ENCODE peak calls at places on chromosomes 13 and 19, in nine cellular contexts. C is upper lobe of right lung, H is body of pancreas, G is tibial nerve, Y is left ventricle myocardium inferior, M is sigmoid colon, E is breast epithelium, Q is adrenal gland, N is heart left ventricle. F is an unnamed sample.

GRCh38 chr13:98959299-98959698 is 18.6 kb downstream of the DOCK9 start:
- DNase-seq in C (no peak), H (no peak), G (no peak), Y (no peak), M (no peak), E (no peak), Q (no peak), N (no peak), F (peak; percentile 53)

GRCh38 chr19:5049561-5049960 is 80.6 kb downstream of the KDM4B start:
- DNase-seq in C (no peak), H (no peak), G (no peak), Y (no peak), M (no peak), E (no peak), Q (no peak), N (no peak), F (no peak)

GRCh38 chr13:67416047-67416925 is 186.2 kb upstream of the PCDH9 start:
- DNase-seq in C (peak; percentile 72), H (peak; percentile 16), G (no peak), Y (no peak), M (no peak), E (no peak), Q (no peak), N (no peak), F (peak; percentile 59)

GRCh38 chr19:3683866-3684816 is 16.1 kb downstream of the PIP5K1C start:
- DNase-seq in C (no peak), H (no peak), G (no peak), Y (no peak), M (no peak), E (no peak), Q (no peak), N (no peak), F (no peak)

GRCh38 chr19:41023193-41023592 is 32.1 kb downstream of the CYP2B6 start:
- DNase-seq in C (no peak), H (no peak), G (no peak), Y (no peak), M (no peak), E (no peak), Q (no peak), N (no peak), F (peak; percentile 74)

GRCh38 chr19:44634785-44635184 is 8.9 kb upstream of the PVR start:
- DNase-seq in C (no peak), H (no peak), G (no peak), Y (no peak), M (no peak), E (no peak), Q (no peak), N (no peak), F (no peak)

GRCh38 chr13:99028890-99029289 is 51.0 kb upstream of the DOCK9 start:
- DNase-seq in C (no peak), H (no peak), G (no peak), Y (no peak), M (no peak), E (no peak), Q (no peak), N (no peak), F (peak; percentile 82)

GRCh38 chr19:46404884-46405658 is 8.3 kb downstream of the CCDC8 start:
- DNase-seq in C (no peak), H (peak; percentile 45), G (no peak), Y (no peak), M (no peak), E (peak; percentile 53), Q (no peak), N (no peak), F (no peak)

GRCh38 chr13:91313103-91313502 is 34.4 kb upstream of the MIR17HG start:
- DNase-seq in C (no peak), H (no peak), G (no peak), Y (no peak), M (no peak), E (no peak), Q (no peak), N (no peak), F (no peak)

GRCh38 chr13:37485766-37486165 is 112.8 kb downstream of the POSTN start:
- DNase-seq in C (no peak), H (no peak), G (no peak), Y (no peak), M (no peak), E (no peak), Q (no peak), N (no peak), F (no peak)

GRCh38 chr19:5038631-5039271 is 69.8 kb downstream of the KDM4B start:
- DNase-seq in C (no peak), H (no peak), G (no peak), Y (no peak), M (no peak), E (no peak), Q (no peak), N (no peak), F (peak; percentile 47)

GRCh38 chr13:102812616-102813287 is 13.8 kb downstream of the BIVM start:
- DNase-seq in C (no peak), H (no peak), G (no peak), Y (no peak), M (no peak), E (no peak), Q (no peak), N (no peak), F (no peak)

GRCh38 chr19:34489175-34489574 is 7.6 kb downstream of the WTIP start:
- DNase-seq in C (peak; percentile 69), H (no peak), G (no peak), Y (no peak), M (no peak), E (no peak), Q (no peak), N (no peak), F (no peak)

GRCh38 chr19:14345364-14345763 is 35.9 kb upstream of the ADGRE5 start:
- DNase-seq in C (no peak), H (no peak), G (no peak), Y (no peak), M (no peak), E (no peak), Q (no peak), N (no peak), F (no peak)

GRCh38 chr19:13152356-13152853 is 2.2 kb downstream of the IER2 start:
- DNase-seq in C (no peak), H (no peak), G (no peak), Y (no peak), M (no peak), E (no peak), Q (no peak), N (no peak), F (no peak)
- TF ChIP-seq CTCF in C (no peak), H (no peak), G (no peak), Y (no peak), M (no peak), E (no peak), Q (no peak), N (no peak), F (no peak)

GRCh38 chr19:43527860-43528622 is 1.0 kb upstream of the ETHE1 start:
- DNase-seq in C (no peak), H (peak; percentile 18), G (peak; percentile 24), Y (no peak), M (peak; percentile 80), E (peak; percentile 45), Q (peak; percentile 60), N (no peak), F (no peak)
- H3K27ac ChIP-seq in C (peak overlapping the region; percentile 90), H (no peak overlapping the region), G (peak overlapping the region; percentile 92), Y (peak overlapping the region; percentile 91), M (peak overlapping the region; percentile 88), E (peak overlapping the region; percentile 95), Q (peak overlapping the region; percentile 84), N (no peak overlapping the region), F (no peak overlapping the region)

GRCh38 chr19:12141405-12141736 is 1.2 kb upstream of the ZNF20 start:
- DNase-seq in C (no peak), H (no peak), G (no peak), Y (no peak), M (no peak), E (no peak), Q (no peak), N (no peak), F (no peak)

GRCh38 chr19:12139309-12139708 is 841 bp downstream of the ZNF20 start:
- DNase-seq in C (no peak), H (no peak), G (no peak), Y (no peak), M (no peak), E (no peak), Q (no peak), N (no peak), F (no peak)

GRCh38 chr19:12139885-12140544 is at the start of gene ZNF20:
- DNase-seq in C (peak; percentile 98), H (peak; percentile 98), G (peak; percentile 95), Y (peak; percentile 96), M (peak; percentile 97), E (peak; percentile 96), Q (peak; percentile 98), N (peak; percentile 96), F (peak; percentile 98)

GRCh38 chr19:12137541-12137940 is 2.6 kb downstream of the ZNF20 start:
- DNase-seq in C (no peak), H (no peak), G (no peak), Y (no peak), M (no peak), E (no peak), Q (no peak), N (no peak), F (peak; percentile 27)

GRCh38 chr19:12140545-12141404 is 625 bp upstream of the ZNF20 start:
- DNase-seq in C (peak; percentile 93), H (peak; percentile 93), G (peak; percentile 72), Y (peak; percentile 88), M (peak; percentile 93), E (peak; percentile 77), Q (peak; percentile 88), N (peak; percentile 90), F (peak; percentile 87)
- H3K4me3 ChIP-seq in C (peak overlapping the region; percentile 75), H (peak overlapping the region; percentile 22), G (peak overlapping the region; percentile 77), Y (peak overlapping the region; percentile 94), M (peak overlapping the region; percentile 74), E (peak overlapping the region; percentile 75), Q (peak overlapping the region; percentile 74), N (peak overlapping the region; percentile 95), F (peak overlapping the region; percentile 94)

GRCh38 chr13:43797869-43798268 is 11.1 kb upstream of the ENOX1 start:
- DNase-seq in C (no peak), H (no peak), G (no peak), Y (no peak), M (no peak), E (no peak), Q (no peak), N (no peak), F (no peak)

GRCh38 chr13:43799191-43799590 is 12.4 kb upstream of the ENOX1 start:
- DNase-seq in C (no peak), H (no peak), G (no peak), Y (no peak), M (no peak), E (no peak), Q (no peak), N (no peak), F (no peak)

GRCh38 chr13:43797154-43797553 is 10.4 kb upstream of the ENOX1 start:
- DNase-seq in C (no peak), H (no peak), G (no peak), Y (no peak), M (no peak), E (no peak), Q (no peak), N (no peak), F (no peak)

GRCh38 chr13:43802511-43802910 is 15.7 kb upstream of the ENOX1 start:
- DNase-seq in C (no peak), H (no peak), G (no peak), Y (no peak), M (no peak), E (no peak), Q (no peak), N (no peak), F (no peak)

DNA sequence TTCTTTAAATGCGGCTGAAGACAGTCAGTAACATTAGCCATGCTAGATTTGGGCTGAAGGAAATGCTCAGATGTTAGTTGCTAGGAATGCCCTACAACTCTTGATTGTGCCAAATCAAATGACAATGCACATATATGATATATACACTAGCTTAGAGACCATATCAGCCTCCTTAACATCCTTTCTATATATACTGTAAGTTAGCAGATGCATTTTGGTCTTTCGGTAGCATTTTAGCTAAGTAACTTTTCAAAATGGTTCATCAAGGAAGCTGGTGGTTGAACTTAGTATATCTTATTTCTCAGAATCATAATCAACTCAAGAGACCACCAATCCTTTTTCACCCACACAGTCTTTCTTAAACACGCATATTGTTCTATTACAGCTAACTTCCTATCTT is 14.1 kb upstream of the ENOX1 start:
- DNase-seq in C (no peak), H (no peak), G (no peak), Y (no peak), M (no peak), E (no peak), Q (no peak), N (no peak), F (no peak)
- TF ChIP-seq CTCF in C (no peak), H (no peak), G (no peak), Y (no peak), M (no peak), E (no peak), Q (no peak), N (no peak), F (no peak)

F was measured in WERI-Rb-1.